ENCODE peak calls at places on chromosomes 4 and X, in six cellular contexts. N is activated B cell treated with CpG ODN at 0.5 μM for 24 hours; H is NCI-H2029; O is uterus; T is natural killer cell treated with Interleukin-12 subunit alpha and Interleukin-12 subunit beta and Interleukin-15 and Interleukin-18, amount 100 ng/mL, for 72 hours; A is activated CD8-positive, alpha-beta T cell treated with anti-CD3 and anti-CD28 coated beads for 36 hours. P is an unnamed sample.

GRCh38 chrX:6383488-6383887 is 151.4 kb downstream of the VCX3A start:
- DNase-seq in H (no peak), O (no peak), N (no peak), A (no peak), T (no peak), P (no peak)

GRCh38 chrX:133645977-133646750 is 230.9 kb upstream of the GPC4 start:
- DNase-seq in A (no peak), H (no peak), O (peak), N (no peak), T (no peak), P (no peak)

GRCh38 chr4:154527308-154527707 is 22.9 kb downstream of the PLRG1 start:
- DNase-seq in O (no peak), T (no peak), H (no peak), A (no peak), N (no peak), P (no peak)

GRCh38 chr4:86809809-86810208 is 39.4 kb downstream of the SLC10A6 start:
- DNase-seq in N (no peak), T (no peak), O (no peak), A (no peak), H (no peak), P (no peak)

GRCh38 chr4:26323807-26324206 is 3.0 kb downstream of the RBPJ start:
- DNase-seq in O (no peak), A (no peak), T (no peak), N (no peak), H (no peak), P (no peak)

GRCh38 chr4:145870155-145871020 is 68.2 kb downstream of the ZNF827 start:
- DNase-seq in H (no peak), N (no peak), O (no peak), A (no peak), T (no peak), P (no peak)

GRCh38 chr4:76677571-76678326 is 220.2 kb downstream of the SOWAHB start:
- DNase-seq in O (no peak), A (no peak), T (no peak), H (no peak), N (no peak), P (peak)

GRCh38 chr4:153387981-153388380 is 43.5 kb downstream of the MND1 start:
- DNase-seq in N (no peak), O (no peak), T (no peak), H (no peak), A (no peak), P (no peak)

GRCh38 chr4:156751486-156751885 is 220.1 kb downstream of the PDGFC start:
- DNase-seq in H (no peak), T (no peak), O (no peak), N (no peak), A (no peak), P (no peak)

GRCh38 chrX:80181079-80181478 is 166.5 kb downstream of the TBX22 start:
- DNase-seq in H (no peak), T (no peak), A (no peak), O (no peak), N (no peak), P (no peak)

GRCh38 chrX:119624417-119624816 is 18.2 kb upstream of the NKRF start:
- DNase-seq in T (peak), O (no peak), H (no peak), N (no peak), A (no peak), P (no peak)

GRCh38 chr4:107247738-107248137 is 211.6 kb upstream of the DKK2 start:
- DNase-seq in A (no peak), H (no peak), T (no peak), N (no peak), O (peak), P (no peak)

GRCh38 chr4:95761441-95761840 is 78.5 kb upstream of the PDHA2 start:
- DNase-seq in O (no peak), H (no peak), T (no peak), A (no peak), N (no peak), P (no peak)

GRCh38 chrX:15939737-15940136 is 85.1 kb upstream of the AP1S2 start:
- DNase-seq in A (no peak), N (no peak), H (no peak), O (no peak), T (no peak), P (no peak)

GRCh38 chr4:176291748-176292147 is 22.7 kb upstream of the ASB5 start:
- DNase-seq in H (no peak), A (no peak), T (no peak), N (no peak), O (no peak), P (no peak)

GRCh38 chrX:154412468-154412867 is 1.1 kb downstream of the TAFAZZIN start:
- DNase-seq in H (no peak), A (peak), N (no peak), O (peak), T (no peak), P (no peak)

GRCh38 chr4:155828628-155829027 is 37.4 kb downstream of the ASIC5 start:
- DNase-seq in H (no peak), T (no peak), A (no peak), N (no peak), O (no peak), P (no peak)

GRCh38 chr4:152540941-152541340 is 5.0 kb upstream of the FBXW7 start:
- DNase-seq in H (no peak), O (no peak), A (no peak), N (no peak), T (no peak), P (no peak)

GRCh38 chr4:11698846-11699590 is 270.3 kb upstream of the HS3ST1 start:
- DNase-seq in O (no peak), A (no peak), T (no peak), N (no peak), H (no peak), P (no peak)

GRCh38 chrX:19629541-19629940 is 114.2 kb upstream of the MAP3K15 start:
- DNase-seq in H (no peak), O (no peak), A (no peak), N (no peak), T (no peak), P (no peak)

GRCh38 chrX:32483534-32484136 is 727.7 kb downstream of the DMD start:
- DNase-seq in A (no peak), T (no peak), N (no peak), H (no peak), O (no peak), P (peak)

GRCh38 chr4:109821186-109821585 is 5.6 kb downstream of the GAR1 start:
- DNase-seq in H (no peak), T (no peak), A (no peak), N (no peak), O (no peak), P (no peak)

GRCh38 chrX:45134775-45135174 is 65.9 kb downstream of the DIPK2B start:
- DNase-seq in N (no peak), T (no peak), H (no peak), O (no peak), A (no peak), P (no peak)

GRCh38 chrX:37302569-37302968 is 46.6 kb upstream of the PRRG1 start:
- DNase-seq in H (no peak), A (no peak), T (no peak), N (no peak), O (no peak), P (no peak)

GRCh38 chr4:1244978-1245471 is 3.9 kb downstream of the CTBP1 start:
- DNase-seq in T (no peak), A (no peak), O (no peak), N (peak), H (no peak), P (no peak)

GRCh38 chr4:153962311-153963039 is 173.6 kb upstream of the SFRP2 start:
- DNase-seq in A (peak), O (no peak), H (no peak), T (no peak), N (no peak), P (no peak)